ENCODE peak calls at places on chromosome 18, in ten cellular contexts. H is activated CD8-positive, alpha-beta T cell treated with anti-CD3 and anti-CD28 coated beads, Interleukin-2, amount 10 ng/mL, durations not matched to agents 7 days and 5 days; G is GM03348; W is spleen; A is Ammon's horn; N is KBM-7; Z is osteocyte; D is AG09309; T is stimulated activated CD8-positive, alpha-beta memory T cell treated with anti-CD3 and anti-CD28 coated beads, Interleukin-15, amount 100 ng/mL, for 1 hour; V is Daoy. I is an unnamed sample.

GRCh38 chr18:23752796-23753195 is 63.5 kb downstream of the LAMA3 start:
- DNase-seq in N (no peak), D (no peak), G (peak), Z (no peak), H (no peak), W (no peak), T (no peak), A (peak), V (no peak), I (no peak)

GRCh38 chr18:59502222-59502898 is 143.3 kb upstream of the LMAN1 start:
- DNase-seq in V (peak), H (no peak), T (no peak), A (peak), W (no peak), N (no peak), D (peak), Z (no peak), G (peak), I (no peak)

GRCh38 chr18:7467708-7468466 is 99.2 kb upstream of the PTPRM start:
- DNase-seq in W (no peak), D (no peak), A (no peak), G (no peak), H (no peak), T (no peak), V (peak), N (no peak), Z (peak), I (no peak)

GRCh38 chr18:34806527-34806926 is 96.4 kb downstream of the DTNA start:
- DNase-seq in G (no peak), Z (no peak), H (no peak), D (no peak), V (no peak), A (no peak), W (no peak), T (no peak), N (no peak), I (no peak)

GRCh38 chr18:74375999-74376398 is 60.4 kb downstream of the C18orf63 start:
- DNase-seq in V (peak), A (no peak), T (no peak), N (no peak), Z (peak), D (no peak), G (no peak), W (no peak), H (no peak), I (no peak)

GRCh38 chr18:62751341-62751821 is 36.0 kb downstream of the PHLPP1 start:
- DNase-seq in W (no peak), A (peak), H (no peak), T (no peak), G (peak), D (no peak), Z (no peak), V (peak), N (no peak), I (no peak)

GRCh38 chr18:58012356-58012755 is 31.7 kb upstream of the NEDD4L start:
- DNase-seq in A (no peak), N (no peak), Z (no peak), T (no peak), D (no peak), G (no peak), H (no peak), W (no peak), V (no peak), I (no peak)

GRCh38 chr18:37482433-37482832 is 83.2 kb downstream of the CELF4 start:
- DNase-seq in T (no peak), W (no peak), Z (no peak), N (no peak), G (no peak), D (no peak), H (no peak), V (no peak), A (no peak), I (no peak)

GRCh38 chr18:11923454-11923853 is 15.3 kb upstream of the MPPE1 start:
- DNase-seq in T (no peak), A (no peak), H (no peak), N (no peak), G (no peak), Z (no peak), W (no peak), D (no peak), V (no peak), I (no peak)

GRCh38 chr18:78587096-78587495 is 392.5 kb upstream of the SALL3 start:
- DNase-seq in N (no peak), Z (no peak), G (no peak), W (no peak), H (no peak), T (no peak), A (peak), V (peak), D (no peak), I (no peak)

GRCh38 chr18:34223893-34224422 is 755 bp downstream of the NOL4 start:
- DNase-seq in V (no peak), H (no peak), Z (no peak), N (no peak), D (no peak), G (no peak), T (no peak), A (no peak), W (no peak), I (no peak)

GRCh38 chr18:46051731-46052461 is 20.2 kb downstream of the PSTPIP2 start:
- DNase-seq in T (no peak), N (no peak), G (peak), W (no peak), Z (peak), H (no peak), A (no peak), D (no peak), V (no peak), I (no peak)

GRCh38 chr18:49447810-49448745 is 12.4 kb downstream of the DYM start:
- DNase-seq in V (peak), T (no peak), A (no peak), H (peak), W (no peak), G (no peak), Z (no peak), N (peak), D (peak), I (no peak)

GRCh38 chr18:12842459-12843380 is 41.3 kb downstream of the PTPN2 start:
- DNase-seq in T (no peak), H (no peak), N (no peak), Z (no peak), G (no peak), D (no peak), V (no peak), A (no peak), W (no peak), I (no peak)

GRCh38 chr18:59220784-59221765 is 1.1 kb downstream of the GRP start:
- DNase-seq in W (no peak), N (no peak), T (no peak), D (no peak), V (peak), G (no peak), H (no peak), A (no peak), Z (no peak), I (no peak)

GRCh38 chr18:49837889-49838288 is 24.6 kb upstream of the ACAA2 start:
- DNase-seq in W (no peak), G (no peak), N (peak), D (no peak), T (no peak), A (no peak), H (no peak), V (no peak), Z (no peak), I (no peak)

GRCh38 chr18:77110400-77110799 is 22.2 kb downstream of the MBP start:
- DNase-seq in D (no peak), W (no peak), A (no peak), N (no peak), V (no peak), Z (peak), H (no peak), T (no peak), G (no peak), I (no peak)

GRCh38 chr18:43195421-43195820 is 79.9 kb upstream of the RIT2 start:
- DNase-seq in Z (no peak), H (no peak), D (no peak), V (no peak), T (no peak), N (no peak), A (no peak), W (no peak), G (no peak), I (no peak)